ENCODE peak calls at places on chromosomes 12 and 14, in nine cellular contexts. D, C, U, Z, A, B, O, Y and E are unnamed samples.

GRCh38 chr14:67734675-67735074 is 33.0 kb downstream of the RDH12 start:
- DNase-seq in B (no peak), Z (no peak), O (peak), D (no peak), A (no peak), Y (no peak), U (no peak), C (no peak), E (no peak)

GRCh38 chr12:110936367-110937103 is 16.2 kb upstream of the MYL2 start:
- DNase-seq in Z (no peak), A (no peak), D (no peak), Y (no peak), U (no peak), C (no peak), O (no peak), B (no peak), E (peak)

GRCh38 chr12:77882709-77883108 is 52.0 kb downstream of the NAV3 start:
- DNase-seq in A (no peak), D (no peak), Y (no peak), C (no peak), O (no peak), U (no peak), Z (no peak), B (no peak), E (no peak)

GRCh38 chr12:15664491-15664890 is 124.7 kb downstream of the EPS8 start:
- DNase-seq in B (no peak), U (no peak), D (peak), C (no peak), Y (no peak), O (no peak), Z (no peak), A (no peak), E (no peak)

GRCh38 chr14:84006643-84007137 is 1523.3 kb upstream of the FLRT2 start:
- DNase-seq in Z (no peak), A (no peak), D (no peak), U (no peak), C (no peak), B (no peak), O (peak), Y (no peak), E (no peak)

GRCh38 chr12:43482311-43483085 is 69.5 kb downstream of the ADAMTS20 start:
- DNase-seq in Z (no peak), D (no peak), B (no peak), Y (no peak), O (no peak), U (no peak), C (no peak), A (peak), E (no peak)

GRCh38 chr14:80003138-80003537 is 208.2 kb downstream of the DIO2 start:
- DNase-seq in Y (peak), O (no peak), B (no peak), Z (no peak), A (no peak), D (no peak), C (no peak), U (no peak), E (no peak)

GRCh38 chr12:78359530-78359929 is 505.0 kb upstream of the SYT1 start:
- DNase-seq in C (no peak), D (no peak), Z (no peak), O (no peak), B (no peak), U (no peak), A (no peak), Y (no peak), E (no peak)

GRCh38 chr12:30902606-30903005 is 23.9 kb upstream of the TSPAN11 start:
- DNase-seq in D (no peak), U (no peak), C (no peak), Z (no peak), O (no peak), B (no peak), Y (no peak), A (no peak), E (no peak)

GRCh38 chr12:62537544-62537943 is 70.9 kb downstream of the MON2 start:
- DNase-seq in A (peak), U (no peak), Z (no peak), D (no peak), O (peak), Y (no peak), B (no peak), C (no peak), E (no peak)

GRCh38 chr14:92670967-92671366 is 77.5 kb downstream of the LGMN start:
- DNase-seq in Y (no peak), B (no peak), D (no peak), U (no peak), Z (no peak), C (no peak), A (no peak), O (no peak), E (no peak)

GRCh38 chr14:103045387-103045869 is 11.9 kb downstream of the CDC42BPB start:
- DNase-seq in D (no peak), C (no peak), U (no peak), O (no peak), Y (no peak), Z (no peak), A (peak), B (no peak), E (no peak)

GRCh38 chr12:4115570-4115969 is 158.0 kb upstream of the CCND2 start:
- DNase-seq in C (no peak), B (no peak), D (no peak), A (no peak), U (no peak), O (no peak), Y (no peak), Z (no peak), E (peak)

GRCh38 chr12:114938487-114939210 is 254.7 kb upstream of the TBX3 start:
- DNase-seq in O (no peak), D (no peak), B (no peak), Z (no peak), Y (no peak), C (no peak), U (no peak), A (no peak), E (no peak)

GRCh38 chr14:59200214-59200613 is 11.7 kb downstream of the DAAM1 start:
- DNase-seq in Z (no peak), Y (no peak), U (no peak), C (peak), O (no peak), B (no peak), A (no peak), D (no peak), E (no peak)

GRCh38 chr14:66477567-66477966 is 8.6 kb upstream of the CCDC196 start:
- DNase-seq in O (no peak), D (no peak), B (no peak), Z (no peak), A (peak), C (no peak), Y (no peak), U (no peak), E (no peak)

GRCh38 chr12:114166360-114166759 is 200.2 kb upstream of the RBM19 start:
- DNase-seq in B (peak), O (no peak), Y (peak), Z (peak), C (peak), U (peak), A (peak), D (peak), E (peak)

GRCh38 chr12:92021665-92022033 is 124.0 kb downstream of the BTG1 start:
- DNase-seq in A (no peak), Z (peak), B (peak), D (no peak), C (no peak), O (no peak), Y (no peak), U (no peak), E (peak)

GRCh38 chr14:37594238-37594915 is 672 bp downstream of the FOXA1 start:
- DNase-seq in O (peak), Y (peak), B (peak), C (peak), Z (no peak), A (peak), D (peak), U (peak), E (peak)

GRCh38 chr12:27095346-27095745 is 13.0 kb upstream of the C12orf71 start:
- DNase-seq in D (no peak), A (no peak), C (no peak), Z (no peak), B (no peak), O (no peak), U (no peak), Y (no peak), E (no peak)

GRCh38 chr14:22596354-22596879 is 1.7 kb upstream of the ABHD4 start:
- DNase-seq in O (no peak), U (no peak), Y (no peak), A (no peak), Z (no peak), B (no peak), D (no peak), C (no peak), E (no peak)

GRCh38 chr14:59482471-59483331 is 1.5 kb downstream of the L3HYPDH start:
- DNase-seq in Z (no peak), U (peak), A (peak), B (no peak), C (peak), O (peak), Y (peak), D (peak), E (no peak)

GRCh38 chr12:52331039-52331438 is 9.8 kb upstream of the KRT83 start:
- DNase-seq in O (no peak), Y (no peak), C (no peak), D (no peak), Z (no peak), A (no peak), B (no peak), U (no peak), E (no peak)
- TF ChIP-seq MAX in O (no peak), Y (no peak), C (no peak), D (no peak), Z (no peak), A (no peak), B (no peak), U (no peak), E (no peak)

GRCh38 chr14:33578461-33579216 is 372.2 kb downstream of the EGLN3 start:
- DNase-seq in Y (no peak), O (no peak), A (no peak), U (no peak), C (no peak), Z (no peak), D (no peak), B (no peak), E (no peak)
- TF ChIP-seq MAX in Y (no peak), O (no peak), A (no peak), U (no peak), C (no peak), Z (no peak), D (no peak), B (no peak), E (no peak)

DNA sequence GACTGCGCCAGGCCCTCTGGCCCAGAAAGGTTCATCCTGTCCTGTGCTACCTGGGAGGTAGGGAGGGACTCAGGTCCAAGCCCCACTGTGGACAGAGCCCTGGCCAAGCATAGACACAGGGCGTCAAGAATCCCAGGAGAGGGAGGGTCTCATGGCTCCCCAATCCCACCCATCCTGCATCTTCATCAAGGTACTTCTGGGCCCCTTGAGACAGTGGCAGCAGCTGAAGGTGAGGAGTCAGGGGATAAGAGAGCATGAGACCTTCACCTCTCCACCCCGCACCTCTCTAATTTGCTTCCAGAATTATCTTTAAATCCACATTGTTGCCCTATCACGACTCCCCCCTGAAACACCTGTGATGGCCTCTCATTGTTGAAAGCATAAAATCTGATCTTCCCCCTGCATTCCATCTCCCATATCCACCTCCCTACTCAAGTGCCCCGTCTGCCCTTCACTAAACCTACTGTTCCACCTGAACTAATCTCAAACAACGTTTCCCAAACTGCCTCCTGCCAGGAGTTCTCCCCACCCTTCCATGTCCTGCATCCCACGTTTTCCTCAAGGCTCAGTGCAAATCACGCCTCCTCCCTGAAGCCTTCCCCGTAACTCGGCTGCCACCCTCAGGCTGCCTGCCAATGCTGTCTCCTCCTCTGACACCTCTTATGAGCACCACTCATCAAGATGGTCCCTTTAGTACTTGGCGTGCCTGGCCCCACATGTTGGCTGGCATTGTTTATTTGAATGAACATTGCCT is 27.1 kb downstream of the KRT18 start:
- DNase-seq in C (no peak), A (no peak), D (no peak), B (no peak), Z (no peak), U (peak), O (peak), Y (peak), E (peak)
- TF ChIP-seq MAX in C (no peak), A (no peak), D (peak), B (no peak), Z (peak), U (no peak), O (no peak), Y (no peak), E (no peak)

GRCh38 chr14:77722301-77722700 is 14.4 kb downstream of the SLIRP start:
- DNase-seq in Y (no peak), D (no peak), C (no peak), A (no peak), O (no peak), U (no peak), B (no peak), Z (no peak), E (no peak)
- TF ChIP-seq MAX in Y (no peak), D (no peak), C (no peak), A (no peak), O (no peak), U (no peak), B (no peak), Z (no peak), E (no peak)

GRCh38 chr12:125336246-125336645 is 271.0 kb downstream of the AACS start:
- DNase-seq in Y (no peak), O (no peak), B (no peak), D (no peak), C (no peak), Z (no peak), A (no peak), U (no peak), E (no peak)

GRCh38 chr12:125332900-125333299 is 267.7 kb downstream of the AACS start:
- DNase-seq in D (no peak), Z (no peak), B (no peak), A (peak), Y (no peak), U (no peak), C (no peak), O (no peak), E (peak)

GRCh38 chr12:125331342-125332052 is 266.3 kb downstream of the AACS start:
- DNase-seq in C (no peak), Y (no peak), D (peak), B (no peak), O (no peak), A (no peak), U (no peak), Z (no peak), E (no peak)

GRCh38 chr12:125329239-125330238 is 264.3 kb downstream of the AACS start:
- DNase-seq in A (no peak), Y (no peak), C (no peak), O (no peak), Z (no peak), B (no peak), U (no peak), D (no peak), E (peak)

GRCh38 chr12:125330645-125331341 is 265.6 kb downstream of the AACS start:
- DNase-seq in U (peak), Y (peak), C (peak), D (peak), A (peak), B (peak), Z (no peak), O (peak), E (peak)
- TF ChIP-seq MAX in U (no peak), Y (no peak), C (no peak), D (no peak), A (peak), B (no peak), Z (peak), O (no peak), E (no peak)

GRCh38 chr12:67091204-67091603 is 178.0 kb upstream of the CAND1 start:
- DNase-seq in A (no peak), O (no peak), U (no peak), B (no peak), C (no peak), Z (no peak), D (no peak), Y (no peak), E (no peak)
- TF ChIP-seq MAX in A (no peak), O (no peak), U (no peak), B (no peak), C (no peak), Z (no peak), D (no peak), Y (no peak), E (no peak)

GRCh38 chr14:32635103-32635719 is 303.5 kb upstream of the NPAS3 start:
- DNase-seq in C (no peak), B (no peak), Y (no peak), A (no peak), Z (no peak), D (no peak), O (peak), U (no peak), E (no peak)
- TF ChIP-seq MAX in C (no peak), B (no peak), Y (no peak), A (no peak), Z (no peak), D (no peak), O (no peak), U (no peak), E (no peak)

DNA sequence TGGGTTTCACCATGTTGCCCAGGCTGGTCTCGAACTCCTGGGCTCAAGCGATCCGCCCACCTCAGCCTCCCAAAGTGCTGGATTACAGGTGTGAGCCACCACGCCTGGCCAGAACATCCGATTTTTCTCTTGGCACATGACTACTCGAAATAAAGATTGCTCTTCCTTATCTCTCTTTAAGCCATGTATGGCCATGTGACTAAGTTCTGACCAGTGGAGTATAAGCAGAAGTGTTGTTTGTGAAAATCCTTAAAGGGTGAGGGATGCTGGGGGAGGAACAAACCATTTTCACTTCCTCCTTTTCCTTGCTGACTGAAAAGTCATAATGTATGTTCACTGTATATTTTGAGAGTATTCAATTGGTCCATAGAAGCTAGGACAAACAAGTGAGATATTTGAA is 50.7 kb upstream of the ATF7IP start:
- DNase-seq in A (peak), D (no peak), Y (no peak), O (no peak), Z (no peak), U (no peak), B (no peak), C (no peak), E (no peak)
- TF ChIP-seq MAX in A (peak), D (no peak), Y (no peak), O (no peak), Z (no peak), U (no peak), B (no peak), C (no peak), E (no peak)

GRCh38 chr14:101880016-101880297 is 84.4 kb upstream of the DYNC1H1 start:
- DNase-seq in B (no peak), O (no peak), Y (no peak), C (no peak), Z (no peak), A (no peak), U (no peak), D (no peak), E (no peak)
- TF ChIP-seq MAX in B (no peak), O (no peak), Y (no peak), C (no peak), Z (no peak), A (no peak), U (no peak), D (no peak), E (no peak)